ENCODE peak calls at places on chromosomes 5 and 9, in five cellular contexts. C, K, U, P and W are unnamed samples.

GRCh38 chr9:132163457-132163875 is 1.6 kb downstream of the NTNG2 start:
- DNase-seq in P (no peak), C (peak; percentile 58), K (no peak), U (peak; percentile 52), W (no peak)

GRCh38 chr9:347667-348292 is 133.1 kb downstream of the DOCK8 start:
- DNase-seq in U (no peak), P (no peak), C (peak; percentile 59), K (no peak), W (no peak)

GRCh38 chr5:160439205-160439600 is 17.5 kb downstream of the PTTG1 start:
- DNase-seq in K (peak; percentile 92), P (peak; percentile 95), U (peak; percentile 89), C (peak; percentile 86), W (peak; percentile 63)

GRCh38 chr9:86703346-86703745 is 244.0 kb downstream of the GAS1 start:
- DNase-seq in C (no peak), P (no peak), K (no peak), U (no peak), W (no peak)

GRCh38 chr9:91164724-91165520 is 196.8 kb downstream of the AUH start:
- DNase-seq in U (no peak), K (no peak), P (peak; percentile 71), C (peak; percentile 98), W (no peak)

GRCh38 chr5:159965031-159965837 is 43.7 kb upstream of the TTC1 start:
- DNase-seq in P (peak; percentile 76), C (peak; percentile 55), U (peak; percentile 58), K (peak; percentile 57), W (peak; percentile 46)

GRCh38 chr5:130710596-130710995 is 454.5 kb downstream of the HINT1 start:
- DNase-seq in P (peak; percentile 27), U (no peak), C (no peak), K (no peak), W (no peak)

GRCh38 chr9:125732562-125732961 is 14.6 kb upstream of the PBX3 start:
- DNase-seq in U (no peak), C (no peak), P (no peak), K (peak; percentile 16), W (no peak)

GRCh38 chr9:107541523-107541922 is 52.0 kb upstream of the KLF4 start:
- DNase-seq in P (no peak), C (no peak), U (no peak), K (no peak), W (peak; percentile 59)

GRCh38 chr5:54832066-54832465 is 153.3 kb downstream of the ESM1 start:
- DNase-seq in K (no peak), C (no peak), U (no peak), P (no peak), W (no peak)

GRCh38 chr5:74167206-74167929 is 473.2 kb downstream of the ENC1 start:
- DNase-seq in K (no peak), U (no peak), C (no peak), P (no peak), W (no peak)

GRCh38 chr5:60492958-60493357 is 207.0 kb downstream of the DEPDC1B start:
- DNase-seq in C (peak; percentile 2), U (no peak), K (no peak), P (no peak), W (no peak)

GRCh38 chr9:27441741-27442070 is 82.4 kb upstream of the IFNK start:
- DNase-seq in P (no peak), C (no peak), K (no peak), U (no peak), W (no peak)

GRCh38 chr9:135583686-135584011 is 22.1 kb downstream of the PAEP start:
- DNase-seq in U (no peak), P (no peak), C (no peak), K (no peak), W (no peak)

GRCh38 chr5:1901081-1901480 is 18.4 kb upstream of the IRX4 start:
- DNase-seq in K (no peak), U (no peak), P (no peak), C (no peak), W (no peak)

GRCh38 chr9:120982851-120983250 is 56.3 kb upstream of the TRAF1 start:
- DNase-seq in U (no peak), C (no peak), P (no peak), K (no peak), W (no peak)

GRCh38 chr5:41247135-41247534 is 33.8 kb upstream of the C6 start:
- DNase-seq in P (no peak), U (no peak), K (no peak), C (no peak), W (no peak)

DNA sequence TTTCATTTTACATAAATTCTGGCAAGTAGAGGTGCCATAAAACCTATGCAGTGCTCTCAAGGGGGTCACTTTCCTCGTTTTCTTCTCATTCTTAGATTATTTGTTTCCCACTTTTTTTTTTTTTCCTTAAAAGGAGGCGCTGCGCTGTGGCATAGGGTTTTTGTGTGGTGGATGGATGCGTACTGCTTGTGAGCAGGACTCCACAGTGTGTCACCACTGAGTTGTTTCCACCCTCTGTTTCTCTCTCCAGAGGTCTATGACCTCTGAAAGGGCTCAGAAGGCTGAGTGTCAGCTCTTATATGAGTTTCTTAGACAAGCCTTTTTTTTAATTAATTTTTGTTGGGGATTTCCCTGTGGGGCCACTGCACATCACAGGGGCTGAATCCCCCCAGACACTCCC is 13.6 kb upstream of the CLTB start:
- DNase-seq in P (no peak), K (no peak), U (no peak), C (no peak), W (no peak)
- TF ChIP-seq CTCF in P (no peak), K (no peak), U (peak; percentile 7), C (no peak), W (no peak)

DNA sequence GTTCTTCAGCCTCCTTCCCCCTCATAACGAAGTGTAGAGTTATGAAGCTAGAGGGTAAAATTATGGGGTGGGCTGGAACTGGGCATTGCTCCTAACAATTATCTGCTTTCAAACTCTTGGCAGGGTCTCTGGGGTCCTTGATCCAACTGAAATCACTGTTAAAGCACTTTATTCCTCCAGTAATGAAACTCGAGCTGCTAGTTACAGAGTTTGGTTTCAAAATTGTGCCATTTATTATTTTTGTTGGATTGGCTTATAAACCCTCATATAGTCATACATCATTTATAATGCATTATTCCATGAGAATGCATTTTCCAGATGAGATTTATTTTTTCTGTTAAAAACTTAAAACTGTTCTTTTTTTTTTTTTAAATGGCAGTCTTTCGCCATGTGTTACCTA is 158.5 kb downstream of the RGS3 start:
- DNase-seq in C (no peak), K (no peak), U (no peak), P (no peak), W (no peak)
- TF ChIP-seq CTCF in C (no peak), K (no peak), U (no peak), P (no peak), W (no peak)

GRCh38 chr9:128902351-128903078 is 18.3 kb upstream of the PHYHD1 start:
- DNase-seq in U (no peak), P (peak; percentile 41), C (peak; percentile 84), K (no peak), W (peak; percentile 85)
- TF ChIP-seq CTCF in U (no peak), P (no peak), C (no peak), K (no peak), W (no peak)

GRCh38 chr9:136946228-136946892 is 1.3 kb downstream of the C8G start:
- DNase-seq in P (no peak), C (no peak), U (no peak), K (no peak), W (no peak)
- TF ChIP-seq CTCF in P (no peak), C (no peak), U (no peak), K (no peak), W (no peak)

GRCh38 chr9:7185612-7186011 is 427.8 kb downstream of the KDM4C start:
- DNase-seq in C (no peak), P (peak; percentile 16), K (no peak), U (no peak), W (no peak)
- TF ChIP-seq CTCF in C (no peak), P (no peak), K (no peak), U (no peak), W (no peak)

GRCh38 chr5:123436201-123436600 is 13.0 kb upstream of the CEP120 start:
- DNase-seq in U (no peak), K (no peak), C (no peak), P (no peak), W (no peak)
- TF ChIP-seq CTCF in U (no peak), K (no peak), C (no peak), P (no peak), W (no peak)

DNA sequence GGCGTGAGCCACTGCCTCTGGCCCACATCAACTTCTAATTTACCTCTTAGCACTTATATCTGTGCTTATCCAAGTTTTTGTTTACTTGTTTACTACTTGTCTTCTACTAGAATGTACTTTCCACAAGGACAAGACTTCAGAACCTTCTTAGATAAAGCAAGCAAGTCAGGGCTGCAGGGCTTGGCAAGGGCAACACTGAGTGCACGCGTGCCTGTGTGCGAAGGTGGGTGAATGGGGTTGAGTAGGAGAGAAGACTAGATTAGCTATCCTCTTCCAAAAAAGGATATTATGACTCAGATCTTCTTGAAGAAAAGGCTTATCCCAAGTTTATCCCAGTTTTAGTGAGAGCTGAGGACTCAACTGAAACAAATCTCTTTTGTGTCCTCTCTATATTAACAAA is 19.3 kb downstream of the AK3 start:
- DNase-seq in P (no peak), K (no peak), C (no peak), U (no peak), W (no peak)
- TF ChIP-seq CTCF in P (no peak), K (no peak), C (no peak), U (no peak), W (no peak)

DNA sequence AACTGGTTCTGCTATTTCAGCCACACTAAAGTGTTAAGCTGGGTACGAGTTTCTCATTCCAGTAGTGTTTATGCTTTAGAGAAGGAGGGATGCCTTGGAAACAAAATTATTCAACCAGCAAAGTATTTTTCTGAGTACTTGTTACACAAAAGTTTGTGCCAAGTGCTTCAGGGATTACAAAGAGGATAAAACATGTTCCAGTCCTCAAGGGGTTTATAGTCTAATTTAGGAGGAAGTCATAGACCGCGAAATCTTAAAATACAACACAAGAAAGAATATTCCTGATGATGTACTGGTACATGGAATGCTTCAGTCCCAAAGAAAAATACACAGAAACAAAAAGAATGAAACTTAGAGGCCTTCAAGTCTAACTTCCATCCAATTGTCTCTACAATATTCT is 85.4 kb upstream of the NR4A3 start:
- DNase-seq in C (no peak), P (no peak), K (no peak), U (no peak), W (no peak)
- TF ChIP-seq CTCF in C (no peak), P (no peak), K (no peak), U (no peak), W (no peak)

GRCh38 chr5:34652916-34653315 is 3.2 kb upstream of the RAI14 start:
- DNase-seq in U (no peak), K (no peak), C (no peak), P (no peak), W (no peak)
- TF ChIP-seq CTCF in U (no peak), K (no peak), C (no peak), P (no peak), W (no peak)

DNA sequence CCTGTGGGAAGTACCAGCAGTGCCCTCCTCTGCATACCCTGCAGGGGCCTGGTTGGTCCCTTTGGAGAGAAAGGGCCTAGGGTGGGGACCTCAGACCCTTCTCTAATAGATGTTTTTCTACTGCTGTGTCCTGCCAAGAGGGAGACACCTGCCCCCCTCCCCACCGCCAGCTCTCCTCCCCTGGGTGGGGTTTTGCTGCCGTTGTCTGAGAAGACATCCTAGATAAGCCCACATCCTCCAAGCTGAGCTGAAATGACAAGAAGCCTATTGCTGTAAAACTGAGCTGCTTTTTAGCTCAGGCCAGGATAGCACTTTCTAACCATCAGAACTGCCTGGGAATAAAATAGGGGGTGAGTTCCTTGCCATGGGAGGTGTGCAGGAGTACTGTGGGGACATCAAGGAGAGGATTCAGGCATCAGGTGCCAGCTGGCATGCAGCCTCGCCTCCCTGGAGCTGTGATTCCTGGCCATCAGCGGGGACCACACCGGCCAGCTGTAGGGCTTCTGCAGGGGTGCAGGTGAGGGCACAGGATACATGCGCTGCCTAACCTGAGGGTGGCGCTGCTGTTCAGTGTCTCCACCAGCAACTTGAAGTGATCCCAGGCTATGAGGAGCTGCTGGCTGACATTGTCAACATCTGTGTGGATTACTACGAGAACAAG is 37.9 kb downstream of the CYFIP2 start:
- DNase-seq in K (no peak), P (no peak), U (peak; percentile 32), C (no peak), W (no peak)
- TF ChIP-seq CTCF in K (peak; percentile 18), P (no peak), U (peak; percentile 63), C (no peak), W (peak; percentile 24)